ENCODE peak calls at places on chromosomes 13 and 19, in five cellular contexts. Y, J, O, V and P are unnamed samples. For H3K9me3 and H3K36me3, the result is how much of the 10 kb centered on the place peaks cover.

GRCh38 chr13:59047546-59047945 is 1116.2 kb downstream of the DIAPH3 start:
- DNase-seq in Y (no peak), O (no peak), J (no peak), V (no peak), P (no peak)

GRCh38 chr13:22009500-22009899 is 338.6 kb downstream of the FGF9 start:
- DNase-seq in V (no peak), J (no peak), O (peak), Y (no peak), P (no peak)

GRCh38 chr13:52001120-52001731 is 10.0 kb downstream of the ATP7B start:
- DNase-seq in J (no peak), O (no peak), V (no peak), Y (no peak), P (no peak)

GRCh38 chr19:2051771-2052704 is 994 bp upstream of the MKNK2 start:
- DNase-seq in Y (no peak), O (no peak), V (peak), J (no peak), P (peak)

GRCh38 chr19:10517361-10517759 is at the start of gene S1PR5:
- DNase-seq in J (peak), V (no peak), O (peak), Y (peak), P (peak)

GRCh38 chr19:4386038-4386782 is 14.1 kb downstream of the SH3GL1 start:
- DNase-seq in O (no peak), V (peak), Y (no peak), J (no peak), P (no peak)

GRCh38 chr19:18526316-18526715 is 4.4 kb upstream of the ELL start:
- DNase-seq in Y (no peak), O (no peak), J (no peak), V (no peak), P (no peak)

GRCh38 chr19:18513868-18514267 is 8.0 kb downstream of the ELL start:
- DNase-seq in J (no peak), O (no peak), Y (peak), V (no peak), P (no peak)

GRCh38 chr19:43353606-43354304 is at the start of gene CD177:
- DNase-seq in O (no peak), Y (no peak), V (no peak), J (peak), P (no peak)

GRCh38 chr13:91247768-91248167 is 99.7 kb upstream of the MIR17HG start:
- DNase-seq in J (no peak), Y (no peak), V (no peak), O (no peak), P (no peak)

GRCh38 chr13:30805603-30806011 is 70.3 kb downstream of the ALOX5AP start:
- DNase-seq in V (no peak), Y (no peak), J (no peak), O (no peak), P (no peak)

GRCh38 chr13:49371943-49372636 is 71.8 kb downstream of the CAB39L start:
- DNase-seq in O (no peak), J (no peak), Y (no peak), V (no peak), P (no peak)

GRCh38 chr13:77599351-77599750 is 63.8 kb downstream of the SCEL start:
- DNase-seq in O (no peak), Y (no peak), V (no peak), J (no peak), P (no peak)

GRCh38 chr19:52691215-52691610 is 43.6 kb downstream of the ZNF611 start:
- DNase-seq in J (no peak), V (no peak), O (peak), Y (no peak), P (no peak)

GRCh38 chr19:2764945-2765344 is 18.1 kb downstream of the SGTA start:
- DNase-seq in V (no peak), J (no peak), Y (no peak), O (no peak), P (no peak)

GRCh38 chr19:50328257-50329145 is 676 bp downstream of the KCNC3 start:
- DNase-seq in Y (no peak), V (no peak), O (no peak), J (peak), P (no peak)

GRCh38 chr19:18776736-18777135 is 14.4 kb downstream of the COMP start:
- DNase-seq in O (no peak), V (peak), Y (no peak), J (peak), P (peak)

GRCh38 chr13:51148952-51149573 is 38.0 kb upstream of the C13orf42 start:
- DNase-seq in O (no peak), V (no peak), Y (peak), J (no peak), P (no peak)

GRCh38 chr19:55592391-55593090 is 6.8 kb downstream of the FIZ1 start:
- DNase-seq in O (no peak), V (peak), J (peak), Y (no peak), P (no peak)

GRCh38 chr19:18438331-18439024 is 545 bp upstream of the ISYNA1 start:
- DNase-seq in V (peak), Y (peak), J (peak), O (peak), P (no peak)

GRCh38 chr19:37990362-37990761 is 83.4 kb downstream of the SIPA1L3 start:
- DNase-seq in V (no peak), O (no peak), Y (no peak), J (no peak), P (peak)

GRCh38 chr19:43504426-43505185 is at the start of gene PHLDB3:
- DNase-seq in J (peak), Y (peak), V (peak), O (no peak), P (peak)

GRCh38 chr13:77909827-77910226 is 8.8 kb downstream of the EDNRB start:
- DNase-seq in O (no peak), Y (no peak), V (no peak), J (no peak), P (no peak)

GRCh38 chr19:3969435-3970312 is 1.2 kb downstream of the DAPK3 start:
- DNase-seq in V (peak), J (no peak), O (peak), Y (no peak), P (peak)

GRCh38 chr19:35689836-35690235 is 14.5 kb upstream of the ZBTB32 start:
- DNase-seq in V (no peak), Y (no peak), O (no peak), J (no peak), P (no peak)

GRCh38 chr19:6014551-6015135 is 36.7 kb upstream of the RANBP3 start:
- DNase-seq in Y (no peak), J (no peak), O (peak), V (peak), P (no peak)

GRCh38 chr19:31658993-31659896 is 310.0 kb upstream of the TSHZ3 start:
- DNase-seq in J (no peak), V (no peak), O (no peak), Y (no peak), P (no peak)

GRCh38 chr19:49200238-49200862 is 42.8 kb downstream of the TRPM4 start:
- DNase-seq in J (no peak), Y (no peak), V (peak), O (no peak), P (no peak)

GRCh38 chr13:44955421-44955820 is 33.9 kb downstream of the NUFIP1 start:
- DNase-seq in Y (no peak), O (no peak), J (no peak), V (no peak), P (no peak)

GRCh38 chr19:952049-952679 is 26.3 kb downstream of the ARID3A start:
- DNase-seq in J (no peak), Y (no peak), V (no peak), O (no peak), P (no peak)

GRCh38 chr13:72696590-72696989 is 30.8 kb downstream of the MZT1 start:
- DNase-seq in V (no peak), Y (no peak), O (no peak), J (no peak), P (no peak)

GRCh38 chr13:101343128-101343787 is 73.0 kb downstream of the NALCN start:
- DNase-seq in O (no peak), Y (no peak), V (no peak), J (no peak), P (peak)

GRCh38 chr13:24050292-24050711 is 110.2 kb upstream of the SPATA13 start:
- DNase-seq in Y (no peak), O (peak), V (no peak), J (no peak), P (peak)
- H3K4me3 ChIP-seq in Y (no peak), O (no peak), V (no peak), J (no peak), P (no peak)

GRCh38 chr13:18961383-18962117 is 220.1 kb downstream of the TUBA3C start:
- DNase-seq in J (no peak), V (no peak), O (no peak), Y (no peak), P (no peak)

GRCh38 chr13:18959996-18960395 is 221.6 kb downstream of the TUBA3C start:
- DNase-seq in O (no peak), V (no peak), Y (no peak), J (no peak), P (no peak)

GRCh38 chr13:18964942-18965341 is 216.7 kb downstream of the TUBA3C start:
- DNase-seq in O (no peak), J (peak), V (no peak), Y (no peak), P (no peak)

GRCh38 chr13:18960637-18961227 is 220.9 kb downstream of the TUBA3C start:
- DNase-seq in O (no peak), V (no peak), J (peak), Y (no peak), P (no peak)

GRCh38 chr13:18962168-18962734 is 219.4 kb downstream of the TUBA3C start:
- DNase-seq in O (no peak), V (no peak), Y (no peak), J (peak), P (no peak)
- H3K9me3 ChIP-seq in O (under half), V (under half), Y (under half), J (under half), P (under half)

GRCh38 chr13:26629260-26629659 is 71.8 kb downstream of the WASF3 start:
- DNase-seq in J (no peak), Y (no peak), V (peak), O (no peak), P (no peak)
- H3K36me3 ChIP-seq in J (under half), Y (under half), V (under half), O (under half), P (under half)

GRCh38 chr19:13849991-13850909 is 26.7 kb upstream of the NANOS3 start:
- DNase-seq in V (peak), Y (peak), O (peak), J (peak), P (peak)
- H3K4me3 ChIP-seq in V (peak), Y (peak), O (no peak), J (peak), P (peak)

DNA sequence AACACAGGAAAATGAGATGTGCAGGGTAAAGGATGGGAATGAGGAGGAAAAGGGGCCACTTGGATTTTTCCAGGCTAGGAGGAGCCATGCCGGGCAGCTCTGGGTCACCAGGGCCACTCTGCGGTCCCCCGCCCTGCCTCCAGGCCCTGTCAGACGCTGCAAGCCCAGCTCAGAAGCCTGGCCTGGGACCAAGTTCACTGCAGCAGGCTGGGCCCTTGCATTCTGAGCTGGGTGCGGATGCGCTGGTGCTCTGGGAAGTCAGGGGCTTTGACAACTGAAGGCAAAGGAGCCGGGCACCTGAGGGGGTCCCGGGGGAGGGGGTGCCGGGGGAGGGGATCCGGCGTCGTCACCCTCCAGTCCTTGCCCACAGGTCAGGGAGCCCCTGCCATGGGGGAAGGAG is 77.5 kb downstream of the WTIP start:
- DNase-seq in O (no peak), V (no peak), J (peak), Y (no peak), P (no peak)
- H3K9me3 ChIP-seq in O (under half), V (under half), J (under half), Y (under half), P (under half)

GRCh38 chr19:12626958-12627357 is 16.2 kb downstream of the ZNF791 start:
- DNase-seq in O (no peak), Y (no peak), J (no peak), V (no peak), P (no peak)

GRCh38 chr19:12628040-12629022 is 17.6 kb downstream of the ZNF791 start:
- DNase-seq in O (no peak), J (no peak), V (no peak), Y (no peak), P (no peak)

GRCh38 chr19:12623361-12624031 is 12.8 kb downstream of the ZNF791 start:
- DNase-seq in O (no peak), Y (no peak), J (no peak), V (no peak), P (no peak)

DNA sequence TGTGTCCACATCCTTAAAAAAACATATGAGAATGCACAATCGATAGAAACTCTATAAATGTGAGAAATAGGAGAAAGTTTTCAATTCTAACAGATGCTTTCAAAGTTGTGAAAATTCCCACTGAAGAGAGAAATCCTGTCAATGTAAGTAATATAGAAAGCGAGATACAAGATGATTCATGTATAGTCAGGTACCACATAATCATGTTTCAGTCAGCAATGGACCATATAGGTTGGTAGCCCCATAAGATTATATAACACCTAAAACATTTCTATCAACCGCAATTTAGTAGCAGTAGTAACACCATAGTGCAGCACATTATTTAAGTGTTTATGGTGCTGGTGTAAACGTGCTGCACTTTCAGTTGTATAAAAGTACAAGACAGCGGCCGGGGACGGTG is 18.5 kb downstream of the ZNF791 start:
- DNase-seq in V (no peak), O (no peak), Y (no peak), J (no peak), P (no peak)
- H3K36me3 ChIP-seq in V (under half), O (under half), Y (under half), J (half or more), P (half or more)